ENCODE peak calls at places on chromosomes 13 and 19, in four cellular contexts. O is heart left ventricle, H is fibroblast of the aortic adventitia, R is brain microvascular endothelial cell. L is an unnamed sample.

GRCh38 chr19:5809053-5809452 is 4.2 kb downstream of the NRTN start:
- DNase-seq in H (no peak), R (no peak), O (no peak), L (no peak)

GRCh38 chr13:71359641-71360040 is 507.4 kb downstream of the DACH1 start:
- DNase-seq in O (no peak), R (no peak), H (no peak), L (no peak)

GRCh38 chr19:6649189-6649588 is 20.8 kb downstream of the TNFSF14 start:
- DNase-seq in O (no peak), R (no peak), H (no peak), L (no peak)

GRCh38 chr19:51572415-51572814 is 1.3 kb downstream of the ZNF175 start:
- DNase-seq in O (no peak), R (peak), H (peak), L (peak)

GRCh38 chr19:3575949-3576673 is 3.4 kb downstream of the HMG20B start:
- DNase-seq in O (no peak), R (no peak), H (no peak), L (no peak)

GRCh38 chr13:31742102-31742695 is 2.9 kb downstream of the RXFP2 start:
- DNase-seq in O (no peak), R (peak), H (peak), L (peak)

GRCh38 chr13:66347718-66348117 is 882.4 kb downstream of the PCDH9 start:
- DNase-seq in R (no peak), H (no peak), O (no peak), L (peak)

GRCh38 chr13:94415484-94415883 is 64.0 kb downstream of the DCT start:
- DNase-seq in R (no peak), H (no peak), O (no peak), L (no peak)

GRCh38 chr13:33194820-33195692 is 90.5 kb downstream of the STARD13 start:
- DNase-seq in H (peak), R (peak), O (no peak), L (peak)

GRCh38 chr13:48595330-48596127 is 58.2 kb upstream of the CYSLTR2 start:
- DNase-seq in H (peak), R (peak), O (no peak), L (peak)

GRCh38 chr13:111398715-111399299 is 78.4 kb downstream of the TEX29 start:
- DNase-seq in H (no peak), O (no peak), R (no peak), L (no peak)

GRCh38 chr13:51739403-51740112 is 64.4 kb downstream of the DHRS12 start:
- DNase-seq in H (no peak), O (no peak), R (no peak), L (peak)

GRCh38 chr13:39600766-39601165 is 2.2 kb downstream of the LHFPL6 start:
- DNase-seq in H (peak), O (peak), R (peak), L (peak)

GRCh38 chr19:7266832-7267231 is 27.4 kb downstream of the INSR start:
- DNase-seq in O (no peak), R (no peak), H (no peak), L (no peak)

GRCh38 chr19:10863107-10863700 is 8.1 kb upstream of the CARM1 start:
- DNase-seq in O (peak), R (peak), H (peak), L (peak)

GRCh38 chr19:15631817-15632216 is 8.9 kb upstream of the CYP4F3 start:
- DNase-seq in H (no peak), O (no peak), R (no peak), L (peak)

GRCh38 chr19:53977429-53977990 is 13.9 kb upstream of the CACNG6 start:
- DNase-seq in H (peak), R (peak), O (no peak), L (peak)

GRCh38 chr13:110126391-110126961 is 180.5 kb downstream of the COL4A1 start:
- DNase-seq in R (peak), H (peak), O (peak), L (peak)

GRCh38 chr19:14562660-14563589 is 8.9 kb downstream of the NDUFB7 start:
- DNase-seq in H (no peak), R (no peak), O (no peak), L (no peak)

GRCh38 chr13:51636349-51636890 is 52.2 kb downstream of the WDFY2 start:
- DNase-seq in O (no peak), H (no peak), R (no peak), L (no peak)

GRCh38 chr19:48258350-48258749 is 2.6 kb upstream of the CARD8 start:
- DNase-seq in O (no peak), R (no peak), H (peak), L (peak)

GRCh38 chr19:49847731-49848696 is 2.9 kb upstream of the PTOV1 start:
- DNase-seq in O (no peak), R (peak), H (peak), L (peak)

GRCh38 chr19:3323026-3323425 is 43.4 kb upstream of the NFIC start:
- DNase-seq in R (no peak), O (no peak), H (no peak), L (no peak)

GRCh38 chr13:45662122-45662521 is 40.0 kb upstream of the CBY2 start:
- DNase-seq in H (no peak), R (no peak), O (no peak), L (no peak)

GRCh38 chr13:98528663-98529064 is 48.2 kb downstream of the STK24 start:
- DNase-seq in R (no peak), O (no peak), H (peak), L (peak)

GRCh38 chr19:29393915-29394460 is 131.8 kb upstream of the VSTM2B start:
- DNase-seq in O (peak), R (no peak), H (no peak), L (no peak)

GRCh38 chr19:10424011-10424637 is 3.8 kb downstream of the PDE4A start:
- DNase-seq in O (peak), H (peak), R (peak), L (peak)

GRCh38 chr19:10516671-10517286 is 468 bp downstream of the S1PR5 start:
- DNase-seq in O (no peak), H (no peak), R (peak), L (no peak)

GRCh38 chr19:40685016-40685526 is 5.4 kb downstream of the NUMBL start:
- DNase-seq in H (no peak), O (peak), R (no peak), L (no peak)

GRCh38 chr13:29676535-29676934 is 81.0 kb upstream of the SLC7A1 start:
- DNase-seq in R (peak), H (peak), O (no peak), L (peak)

GRCh38 chr19:18735324-18735723 is 51.8 kb downstream of the CRTC1 start:
- DNase-seq in R (no peak), H (no peak), O (no peak), L (no peak)

GRCh38 chr19:51938936-51939335 is 11.7 kb downstream of the ZNF613 start:
- DNase-seq in O (no peak), H (no peak), R (no peak), L (no peak)

GRCh38 chr13:50130686-50131051 is 115.4 kb downstream of the KCNRG start:
- DNase-seq in O (peak), H (peak), R (peak), L (peak)

GRCh38 chr19:49387936-49388372 is at the start of gene KASH5:
- DNase-seq in R (no peak), H (no peak), O (peak), L (peak)

GRCh38 chr13:98900442-98900841 is 77.4 kb downstream of the DOCK9 start:
- DNase-seq in O (no peak), H (no peak), R (no peak), L (no peak)

GRCh38 chr19:10422846-10423245 is 2.5 kb downstream of the PDE4A start:
- DNase-seq in O (no peak), H (no peak), R (no peak), L (no peak)

GRCh38 chr13:90628471-90628870 is 719.0 kb upstream of the MIR17HG start:
- DNase-seq in O (no peak), H (no peak), R (no peak), L (no peak)

GRCh38 chr13:50198508-50198907 is 183.3 kb downstream of the KCNRG start:
- DNase-seq in R (peak), H (peak), O (no peak), L (peak)

GRCh38 chr13:110773480-110773879 is 60.0 kb downstream of the ING1 start:
- DNase-seq in O (no peak), H (no peak), R (no peak), L (no peak)

GRCh38 chr19:57302020-57302465 is 18.2 kb upstream of the ZNF543 start:
- DNase-seq in O (no peak), H (peak), R (peak), L (peak)
- TF ChIP-seq CTCF in O (no peak), H (no peak), R (no peak), L (no peak)

GRCh38 chr19:46825731-46826055 is 25.0 kb downstream of the AP2S1 start:
- DNase-seq in R (no peak), O (no peak), H (no peak), L (no peak)

GRCh38 chr19:46821512-46822359 is 28.9 kb downstream of the AP2S1 start:
- DNase-seq in R (no peak), H (no peak), O (peak), L (no peak)

GRCh38 chr19:46823049-46823448 is 27.6 kb downstream of the AP2S1 start:
- DNase-seq in O (no peak), H (no peak), R (no peak), L (no peak)

GRCh38 chr19:46828484-46828883 is 22.2 kb downstream of the AP2S1 start:
- DNase-seq in O (no peak), R (no peak), H (no peak), L (no peak)

DNA sequence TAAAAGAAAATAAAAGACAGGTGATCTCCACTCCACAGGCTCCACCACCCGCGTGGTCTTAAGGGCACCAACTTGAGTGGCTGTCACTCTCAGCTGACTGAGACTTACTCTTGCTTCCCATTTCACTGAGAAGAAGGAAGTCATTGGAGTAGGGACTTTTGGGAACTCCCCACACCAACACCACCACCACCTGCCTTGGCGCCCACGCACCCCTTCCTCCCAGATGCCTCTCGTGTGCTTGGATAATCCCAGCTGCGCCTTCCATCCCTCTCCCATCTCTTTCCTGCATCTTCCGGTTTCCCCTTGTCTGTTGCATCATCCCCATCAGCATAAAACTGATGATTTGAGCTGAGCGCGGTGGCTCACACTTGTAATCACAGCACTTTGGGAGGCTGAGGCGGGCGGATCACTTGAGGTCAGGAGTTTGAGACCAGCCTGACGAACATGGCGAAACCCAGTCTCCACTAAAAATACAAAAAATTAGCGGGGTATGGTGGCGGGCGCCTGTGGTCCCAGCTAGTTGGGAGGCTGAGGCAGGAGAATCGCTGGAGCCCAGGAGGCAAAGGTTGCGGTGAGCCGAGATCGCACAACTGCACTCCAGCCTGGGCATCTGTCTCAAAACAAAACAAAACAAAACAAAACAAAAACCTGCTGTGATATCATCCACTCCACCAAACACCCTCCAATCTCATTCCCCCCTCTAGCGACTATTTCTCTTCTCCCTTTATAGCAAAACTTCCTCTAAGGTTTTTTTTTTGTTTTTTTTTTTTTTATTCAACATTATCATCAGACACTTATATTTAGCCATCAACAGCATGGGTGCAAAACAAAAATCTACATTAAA is 25.5 kb downstream of the AP2S1 start:
- DNase-seq in R (no peak), O (no peak), H (no peak), L (no peak)
- TF ChIP-seq CTCF in R (no peak), O (no peak), H (no peak), L (no peak)

GRCh38 chr19:58046856-58047255 is 12.2 kb upstream of the ZNF135 start:
- DNase-seq in H (no peak), R (no peak), O (no peak), L (no peak)

GRCh38 chr19:58045411-58046050 is 11.7 kb downstream of the ZSCAN1 start:
- DNase-seq in O (no peak), R (no peak), H (no peak), L (no peak)

GRCh38 chr19:58044391-58044790 is 10.6 kb downstream of the ZSCAN1 start:
- DNase-seq in O (no peak), H (no peak), R (no peak), L (no peak)

GRCh38 chr19:58044886-58045285 is 11.1 kb downstream of the ZSCAN1 start:
- DNase-seq in O (no peak), H (no peak), R (no peak), L (no peak)

GRCh38 chr19:58047672-58048071 is 11.4 kb upstream of the ZNF135 start:
- DNase-seq in O (no peak), R (no peak), H (no peak), L (no peak)
- TF ChIP-seq CTCF in O (no peak), R (no peak), H (no peak), L (no peak)

DNA sequence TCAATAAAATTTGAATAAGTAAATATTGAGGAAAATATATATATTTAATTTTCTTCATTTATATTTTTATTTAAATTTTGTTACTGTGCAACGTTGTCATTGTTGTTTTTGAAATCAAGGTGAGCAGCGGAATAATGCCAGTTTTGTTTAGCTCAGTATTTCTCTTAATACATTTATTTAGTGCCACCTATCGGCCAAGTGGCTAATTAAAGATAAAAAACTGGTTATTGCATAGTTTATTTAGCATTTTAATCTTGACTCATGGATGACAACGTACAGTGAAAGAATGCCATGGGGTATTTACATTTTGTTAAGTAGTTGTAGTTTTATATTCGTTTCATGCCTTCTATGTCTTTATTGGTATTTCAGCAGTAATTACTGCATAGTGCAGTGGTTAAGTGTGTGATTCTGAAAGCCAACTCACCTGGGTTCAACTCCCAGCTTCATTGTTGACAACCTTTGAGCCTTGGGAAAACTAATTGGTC is 265.9 kb downstream of the MYO16 start:
- DNase-seq in R (peak), H (peak), O (no peak), L (peak)
- TF ChIP-seq CTCF in R (peak), H (peak), O (peak), L (peak)

DNA sequence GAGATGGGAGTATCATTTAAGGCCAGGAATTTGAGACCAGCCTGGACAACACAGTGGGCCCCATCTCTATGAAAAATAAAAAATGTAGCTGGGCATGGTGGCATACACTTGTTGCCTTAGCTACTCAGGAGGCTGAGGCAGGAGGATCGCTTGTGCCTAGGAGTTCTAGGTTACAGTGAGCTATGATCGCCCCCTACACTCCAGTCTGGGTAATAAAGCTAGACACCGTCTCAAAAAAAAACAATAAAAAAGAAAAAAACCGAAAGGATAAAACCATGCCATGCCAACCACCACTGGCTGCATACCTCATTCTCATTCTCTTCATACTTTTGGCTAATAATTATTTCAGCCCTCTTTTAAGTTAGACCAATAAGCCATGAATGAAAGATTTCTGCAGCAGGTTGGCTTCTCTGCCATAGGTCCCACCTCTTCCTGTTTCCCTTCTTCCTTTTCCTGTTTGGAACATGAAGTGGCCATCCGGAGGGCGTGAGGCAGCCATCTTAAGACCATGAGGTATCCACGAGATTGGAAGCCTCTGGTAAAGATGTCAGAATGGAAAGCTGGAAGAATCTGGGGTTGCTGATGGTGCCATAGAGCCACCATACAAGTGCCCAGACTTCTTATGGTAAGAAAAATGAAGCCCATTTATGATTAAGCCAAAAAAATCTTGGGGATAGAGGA is 171.3 kb downstream of the CACNA1A start:
- DNase-seq in R (no peak), H (no peak), O (no peak), L (no peak)
- TF ChIP-seq CTCF in R (no peak), H (no peak), O (no peak), L (no peak)

GRCh38 chr13:44048326-44048725 is 168.6 kb downstream of the LACC1 start:
- DNase-seq in R (no peak), O (no peak), H (peak), L (peak)
- TF ChIP-seq CTCF in R (peak), O (no peak), H (peak), L (peak)

GRCh38 chr13:27311518-27312208 is 41.0 kb downstream of the RASL11A start:
- DNase-seq in R (no peak), O (no peak), H (no peak), L (no peak)
- TF ChIP-seq CTCF in R (no peak), O (no peak), H (no peak), L (no peak)

DNA sequence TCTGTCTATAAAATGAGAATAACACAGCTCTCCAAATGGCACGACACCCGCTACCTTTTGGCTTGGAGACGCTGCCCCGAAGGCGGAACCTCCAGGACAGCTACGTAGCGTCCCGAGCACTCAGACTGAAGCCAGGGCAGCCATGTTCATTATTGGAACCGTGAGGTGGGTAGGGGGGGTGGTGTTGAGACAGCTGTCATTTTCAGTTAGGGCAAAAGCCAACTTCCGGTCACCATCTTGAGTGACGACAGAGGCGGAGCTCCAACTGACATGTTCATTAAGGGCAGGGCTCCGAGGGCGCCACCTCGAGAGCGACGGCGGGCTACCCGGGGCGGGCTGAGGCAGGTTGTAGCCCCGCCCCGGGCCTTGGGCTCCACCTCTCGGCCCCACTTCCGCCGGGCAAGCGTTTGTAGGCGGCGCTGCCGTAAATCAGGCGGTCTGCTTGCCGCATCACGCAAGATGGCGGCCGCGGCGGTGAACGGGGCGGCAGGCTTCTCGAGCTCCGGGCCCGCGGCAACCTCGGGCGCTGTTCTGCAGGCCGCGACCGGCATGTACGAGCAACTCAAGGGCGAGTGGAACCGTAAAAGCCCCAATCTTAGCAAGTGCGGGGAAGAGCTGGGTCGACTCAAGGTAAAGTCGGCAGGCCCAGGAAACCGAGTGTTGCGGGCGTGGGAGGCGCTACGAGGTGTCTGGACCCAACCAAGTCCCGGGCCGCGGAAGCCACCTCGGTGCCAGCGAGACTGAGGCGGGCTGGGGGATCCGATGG is at the start of gene PSMD8:
- DNase-seq in R (peak), O (peak), H (peak), L (peak)
- TF ChIP-seq CTCF in R (peak), O (peak), H (peak), L (no peak)

GRCh38 chr13:78806457-78806856 is 147.5 kb upstream of the OBI1 start:
- DNase-seq in H (no peak), R (no peak), O (no peak), L (no peak)
- TF ChIP-seq CTCF in H (peak), R (peak), O (peak), L (peak)

L was measured in cardiac fibroblast.